ENCODE peak calls at places on chromosome 10, in four cellular contexts. O is upper lobe of left lung, X is tibial nerve, Q is keratinocyte. U is an unnamed sample.

GRCh38 chr10:2989292-2989947 is 77.9 kb upstream of the PFKP start:
- DNase-seq in X (no peak), O (no peak), Q (no peak), U (no peak)

GRCh38 chr10:61785410-61786105 is 115.9 kb upstream of the ARID5B start:
- DNase-seq in Q (no peak), X (no peak), O (no peak), U (no peak)

GRCh38 chr10:132714096-132714721 is 71.7 kb downstream of the NKX6-2 start:
- DNase-seq in Q (no peak), O (peak; percentile 72), X (no peak), U (peak; percentile 8)

GRCh38 chr10:110989016-110989415 is 69.6 kb downstream of the SHOC2 start:
- DNase-seq in O (no peak), X (no peak), Q (peak; percentile 38), U (no peak)

GRCh38 chr10:47065903-47066302 is 154.7 kb downstream of the PTPN20 start:
- DNase-seq in O (no peak), X (no peak), Q (no peak), U (no peak)

GRCh38 chr10:112136816-112137215 is 46.7 kb downstream of the GPAM start:
- DNase-seq in X (no peak), Q (no peak), O (no peak), U (no peak)

GRCh38 chr10:23341004-23341403 is 3.6 kb downstream of the C10orf67 start:
- DNase-seq in X (no peak), O (no peak), Q (no peak), U (no peak)

GRCh38 chr10:120581496-120581895 is 124.5 kb downstream of the PLPP4 start:
- DNase-seq in O (no peak), Q (no peak), X (no peak), U (peak; percentile 31)

GRCh38 chr10:21144047-21144446 is 246.9 kb upstream of the NEBL start:
- DNase-seq in X (no peak), O (no peak), Q (no peak), U (no peak)

GRCh38 chr10:25017661-25018060 is 1.2 kb downstream of the THNSL1 start:
- DNase-seq in X (no peak), O (no peak), Q (no peak), U (no peak)

GRCh38 chr10:20990604-20991003 is 93.5 kb upstream of the NEBL start:
- DNase-seq in Q (no peak), X (no peak), O (no peak), U (no peak)

GRCh38 chr10:68560201-68560915 is at the start of gene TET1:
- DNase-seq in O (peak; percentile 85), Q (no peak), X (peak; percentile 45), U (peak; percentile 91)

GRCh38 chr10:99832439-99832838 is 50.0 kb downstream of the ABCC2 start:
- DNase-seq in Q (no peak), O (no peak), X (no peak), U (no peak)

GRCh38 chr10:70575874-70576802 is 26.4 kb downstream of the PRF1 start:
- DNase-seq in X (peak; percentile 30), O (no peak), Q (no peak), U (peak; percentile 40)

GRCh38 chr10:24706479-24707118 is 17.1 kb downstream of the ARHGAP21 start:
- DNase-seq in Q (no peak), O (no peak), X (no peak), U (no peak)

GRCh38 chr10:34670101-34670500 is 145.0 kb downstream of the PARD3 start:
- DNase-seq in Q (no peak), O (peak; percentile 71), X (no peak), U (no peak)

GRCh38 chr10:24816997-24817396 is 93.3 kb upstream of the ARHGAP21 start:
- DNase-seq in O (no peak), X (no peak), Q (no peak), U (no peak)

GRCh38 chr10:52390388-52390787 is 76.3 kb downstream of the DKK1 start:
- DNase-seq in O (no peak), Q (no peak), X (no peak), U (no peak)

GRCh38 chr10:119029613-119030420 is at the start of gene NANOS1:
- DNase-seq in X (no peak), Q (no peak), O (peak; percentile 89), U (peak; percentile 52)

GRCh38 chr10:87552248-87552914 is 47.7 kb downstream of the MINPP1 start:
- DNase-seq in Q (no peak), X (no peak), O (no peak), U (no peak)

GRCh38 chr10:12868229-12868628 is 133.3 kb downstream of the CCDC3 start:
- DNase-seq in X (no peak), Q (no peak), O (no peak), U (no peak)

GRCh38 chr10:47260505-47261111 is 39.4 kb upstream of the GDF10 start:
- DNase-seq in O (no peak), Q (no peak), X (no peak), U (no peak)

GRCh38 chr10:84407390-84408049 is 79.1 kb downstream of the CCSER2 start:
- DNase-seq in X (no peak), Q (no peak), O (no peak), U (no peak)

GRCh38 chr10:122710576-122710975 is 10.9 kb upstream of the C10orf120 start:
- DNase-seq in Q (no peak), O (no peak), X (no peak), U (no peak)

GRCh38 chr10:60816624-60817023 is 38.3 kb downstream of the CDK1 start:
- DNase-seq in Q (peak; percentile 30), X (peak; percentile 79), O (no peak), U (peak; percentile 79)

GRCh38 chr10:15035385-15036301 is 8.1 kb upstream of the OLAH start:
- DNase-seq in Q (no peak), O (no peak), X (peak; percentile 20), U (no peak)

GRCh38 chr10:132294561-132295320 is 13.0 kb downstream of the STK32C start:
- DNase-seq in O (no peak), Q (no peak), X (no peak), U (peak; percentile 37)

GRCh38 chr10:97510686-97511085 is 12.0 kb downstream of the UBTD1 start:
- DNase-seq in X (no peak), O (no peak), Q (no peak), U (no peak)

GRCh38 chr10:100186813-100187212 is 984 bp upstream of the ERLIN1 start:
- DNase-seq in Q (no peak), X (no peak), O (peak; percentile 61), U (no peak)

DNA sequence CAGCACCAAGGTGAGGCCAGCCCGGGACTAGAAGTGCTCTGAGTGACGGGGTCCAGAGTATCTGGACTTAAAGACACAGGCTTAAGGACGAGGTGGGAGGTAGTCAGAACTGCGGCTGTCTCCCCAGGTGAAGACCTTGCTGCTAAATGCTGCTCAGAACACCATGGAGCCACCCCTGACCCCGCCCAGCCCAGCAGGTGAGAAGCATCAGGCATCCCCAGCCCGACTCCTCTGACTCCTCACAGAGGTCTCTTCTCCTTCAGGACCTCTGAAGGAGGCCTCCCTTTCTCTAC is 5.8 kb downstream of the NFKB2 start:
- DNase-seq in O (no peak), X (no peak), Q (no peak), U (no peak)
- H3K36me3 ChIP-seq in O (peaks cover 45% of the 10 kb centered on the region), X (peaks cover 58% of the 10 kb centered on the region), Q (peaks cover 20% of the 10 kb centered on the region), U (no peaks in the 10 kb centered on the region)

GRCh38 chr10:6227346-6227745 is 24.6 kb downstream of the PFKFB3 start:
- DNase-seq in X (no peak), O (no peak), Q (no peak), U (no peak)
- H3K36me3 ChIP-seq in X (peaks cover 100% of the 10 kb centered on the region), O (peaks cover 99% of the 10 kb centered on the region), Q (peaks cover 41% of the 10 kb centered on the region), U (peaks cover 9% of the 10 kb centered on the region)

DNA sequence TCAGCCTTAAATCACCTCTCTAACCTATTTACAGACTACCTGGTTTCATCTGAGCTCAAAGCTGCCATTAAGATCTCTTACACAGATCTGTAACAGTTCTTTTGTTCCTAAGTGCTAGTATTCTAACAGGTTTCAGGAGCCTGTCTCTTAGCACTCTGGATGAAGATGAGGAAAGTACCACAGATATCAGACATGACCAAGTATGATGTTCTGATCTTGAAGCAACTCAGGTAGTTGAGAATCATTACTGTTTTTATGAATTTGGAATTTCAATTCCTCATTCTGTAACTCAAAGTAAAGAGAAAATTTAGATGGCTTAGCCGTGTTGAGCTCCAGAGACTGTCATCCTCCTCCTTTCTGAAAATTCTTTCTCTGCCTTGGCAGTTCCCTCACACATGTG is 30.8 kb downstream of the CCDC186 start:
- DNase-seq in X (no peak), Q (no peak), O (no peak), U (no peak)
- H3K36me3 ChIP-seq in X (peaks cover 53% of the 10 kb centered on the region), Q (no peaks in the 10 kb centered on the region), O (peaks cover 4% of the 10 kb centered on the region), U (no peaks in the 10 kb centered on the region)

GRCh38 chr10:103431902-103432301 is 20.3 kb downstream of the CALHM2 start:
- DNase-seq in X (no peak), Q (no peak), O (no peak), U (no peak)

GRCh38 chr10:103429647-103430046 is 22.5 kb downstream of the CALHM2 start:
- DNase-seq in Q (no peak), X (no peak), O (no peak), U (no peak)

GRCh38 chr10:103433858-103434257 is 18.3 kb downstream of the CALHM2 start:
- DNase-seq in O (no peak), X (peak; percentile 72), Q (no peak), U (no peak)

GRCh38 chr10:103428989-103429643 is 23.1 kb downstream of the CALHM2 start:
- DNase-seq in X (no peak), O (no peak), Q (no peak), U (no peak)

GRCh38 chr10:103427866-103428265 is 24.3 kb downstream of the CALHM2 start:
- DNase-seq in Q (no peak), X (no peak), O (no peak), U (no peak)
- H3K36me3 ChIP-seq in Q (peaks cover 52% of the 10 kb centered on the region), X (peaks cover 95% of the 10 kb centered on the region), O (peaks cover 48% of the 10 kb centered on the region), U (peaks cover 6% of the 10 kb centered on the region)

U was measured in Caco-2.